ENCODE peak calls at places on chromosomes 6 and 20, in five cellular contexts. G is endothelial cell of umbilical vein, X is A549, U is HepG2, H is K562. F is an unnamed sample.

GRCh38 chr6:54076159-54076789 is 35.0 kb upstream of the MLIP start:
- DNase-seq in G (no peak), X (no peak), U (no peak), H (no peak), F (no peak)

GRCh38 chr6:4280721-4281120 is 145.3 kb upstream of the ECI2 start:
- DNase-seq in G (peak; percentile 76), X (peak; percentile 47), U (no peak), H (no peak), F (no peak)

GRCh38 chr20:44584103-44584690 is 1.8 kb downstream of the PKIG start:
- DNase-seq in G (no peak), X (no peak), U (no peak), H (no peak), F (no peak)

GRCh38 chr20:17026346-17026745 is 200.5 kb upstream of the PCSK2 start:
- DNase-seq in G (no peak), X (no peak), U (no peak), H (no peak), F (no peak)

GRCh38 chr20:19936801-19937583 is 80.2 kb upstream of the NAA20 start:
- DNase-seq in G (peak; percentile 80), X (no peak), U (no peak), H (no peak), F (peak; percentile 60)

GRCh38 chr6:170108890-170109587 is 181.8 kb downstream of the DLL1 start:
- DNase-seq in G (no peak), X (no peak), U (no peak), H (no peak), F (no peak)

GRCh38 chr6:144217264-144217663 is 66.9 kb downstream of the STX11 start:
- DNase-seq in G (peak; percentile 11), X (no peak), U (peak; percentile 30), H (no peak), F (peak; percentile 21)

GRCh38 chr20:31719644-31720485 is 2.8 kb downstream of the BCL2L1 start:
- DNase-seq in G (no peak), X (peak; percentile 72), U (peak; percentile 99), H (no peak), F (no peak)

GRCh38 chr6:75285156-75285639 is 606 bp upstream of the TMEM30A start:
- DNase-seq in G (no peak), X (no peak), U (no peak), H (peak; percentile 11), F (peak; percentile 56)

GRCh38 chr6:154474636-154475428 is 35.7 kb downstream of the CNKSR3 start:
- DNase-seq in G (peak; percentile 65), X (no peak), U (no peak), H (no peak), F (no peak)

DNA sequence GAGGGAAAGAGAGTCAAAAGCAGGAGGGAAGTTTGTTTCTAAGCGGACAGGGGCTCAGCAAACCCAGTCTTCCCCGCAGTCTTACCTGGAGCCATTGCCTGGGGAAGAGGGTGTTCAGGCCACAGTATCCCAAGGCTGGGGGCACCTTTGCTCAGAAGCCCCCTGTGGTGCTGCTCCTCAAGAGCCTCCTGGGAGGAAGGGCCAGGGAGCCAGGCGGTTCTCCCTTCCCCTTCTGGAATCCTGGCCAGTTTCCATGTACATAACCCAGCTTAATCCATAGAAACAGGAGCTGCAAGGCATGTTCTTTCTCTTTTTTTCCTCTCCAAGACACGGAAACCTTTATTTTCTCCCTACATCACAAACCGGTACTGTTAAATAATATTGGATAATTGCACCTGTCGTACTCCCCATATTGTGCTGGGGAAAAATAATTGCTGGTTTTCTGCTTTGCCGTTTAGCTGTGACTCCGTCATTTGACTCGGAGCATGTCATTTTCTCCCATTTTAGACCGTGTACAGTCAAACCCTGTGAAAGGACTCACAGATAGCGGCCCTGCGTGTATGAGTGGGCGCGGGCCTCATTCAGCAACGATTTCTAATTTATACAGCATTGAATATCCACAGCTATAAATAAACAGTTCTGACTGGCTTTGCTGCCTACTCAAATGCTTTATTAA is 67.5 kb downstream of the ADTRP start:
- DNase-seq in G (no peak), X (no peak), U (no peak), H (no peak), F (no peak)
- TF ChIP-seq MYC in G (no peak), X (no peak), U (no peak), H (no peak), F (no peak)

DNA sequence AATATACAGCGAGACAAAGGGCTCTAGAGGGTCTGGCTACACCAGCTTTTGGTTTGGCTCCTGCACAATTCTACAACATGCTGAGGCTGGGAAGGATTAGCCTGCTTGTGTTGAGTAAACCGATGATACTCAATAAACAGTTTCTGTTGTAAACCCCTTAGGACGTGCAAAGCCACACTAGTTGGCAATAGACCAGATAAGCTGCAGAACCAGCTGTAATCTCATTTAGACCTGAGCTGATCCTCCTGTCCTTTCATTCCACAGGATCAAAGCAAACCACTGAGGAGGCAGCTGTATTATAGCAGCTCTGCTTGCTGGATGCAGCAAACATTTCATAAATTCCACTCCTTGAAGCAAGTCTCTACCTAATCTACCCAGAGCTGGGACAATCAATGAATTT is 79.7 kb downstream of the MMS22L start:
- DNase-seq in G (no peak), X (no peak), U (no peak), H (no peak), F (no peak)
- TF ChIP-seq MAX in G (no peak), X (no peak), U (no peak), H (no peak), F (no peak)

GRCh38 chr6:404685-405423 is 13.3 kb downstream of the IRF4 start:
- DNase-seq in G (no peak), X (no peak), U (no peak), H (no peak), F (no peak)

GRCh38 chr6:401994-402640 is 10.6 kb downstream of the IRF4 start:
- DNase-seq in G (no peak), X (no peak), U (no peak), H (no peak), F (no peak)

GRCh38 chr6:402901-403658 is 11.5 kb downstream of the IRF4 start:
- DNase-seq in G (no peak), X (no peak), U (no peak), H (no peak), F (no peak)

GRCh38 chr6:401239-401993 is 9.9 kb downstream of the IRF4 start:
- DNase-seq in G (no peak), X (no peak), U (no peak), H (no peak), F (no peak)

DNA sequence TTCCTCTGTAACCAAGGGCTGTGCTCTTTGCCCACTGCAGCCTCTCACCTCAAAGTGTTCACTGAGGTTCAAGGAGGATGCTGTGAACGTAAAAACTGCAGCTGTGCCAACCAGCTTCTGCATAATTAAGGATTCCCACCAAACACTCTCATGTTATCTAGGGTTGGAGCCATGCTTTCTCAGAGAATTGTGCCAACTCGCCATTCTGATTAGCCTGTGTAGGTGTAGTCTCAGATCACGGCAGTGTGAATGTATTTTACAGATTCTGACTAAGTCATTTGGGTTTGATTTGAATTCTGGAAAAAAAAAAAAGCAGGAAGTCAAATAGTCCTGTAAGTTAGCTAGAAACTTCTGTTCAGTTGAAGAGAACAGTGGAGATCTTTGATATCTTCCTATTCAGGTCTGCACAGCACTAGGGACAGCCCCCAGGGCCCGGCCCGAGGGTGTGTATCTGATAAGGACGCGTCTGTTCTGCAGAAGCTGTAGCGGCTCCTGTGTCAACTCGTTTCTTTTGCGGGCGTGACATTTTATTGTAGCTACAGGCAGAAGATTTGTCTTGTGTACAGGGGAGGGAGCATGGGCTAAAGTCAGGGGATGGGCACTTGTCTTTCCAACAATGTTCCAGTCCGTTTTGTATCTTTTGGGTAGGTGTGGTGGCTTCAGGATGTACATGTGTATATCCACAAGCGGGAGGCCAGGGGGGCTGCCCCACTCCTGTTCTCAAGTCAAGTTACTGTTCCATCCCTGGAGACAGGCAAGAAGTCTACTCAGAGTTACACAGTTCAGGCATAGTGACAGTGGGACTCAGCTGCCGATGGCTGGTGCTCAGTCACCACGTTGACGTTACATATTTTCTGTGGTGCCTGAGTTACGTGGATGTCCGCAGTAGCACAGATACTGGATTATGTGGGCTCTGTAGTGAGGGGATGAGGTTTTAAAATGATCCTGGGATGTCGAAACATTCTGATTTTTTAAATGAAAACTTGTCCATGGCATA is 12.4 kb downstream of the IRF4 start:
- DNase-seq in G (no peak), X (no peak), U (no peak), H (no peak), F (no peak)
- TF ChIP-seq MYC in G (no peak), X (no peak), U (no peak), H (no peak), F (no peak)

DNA sequence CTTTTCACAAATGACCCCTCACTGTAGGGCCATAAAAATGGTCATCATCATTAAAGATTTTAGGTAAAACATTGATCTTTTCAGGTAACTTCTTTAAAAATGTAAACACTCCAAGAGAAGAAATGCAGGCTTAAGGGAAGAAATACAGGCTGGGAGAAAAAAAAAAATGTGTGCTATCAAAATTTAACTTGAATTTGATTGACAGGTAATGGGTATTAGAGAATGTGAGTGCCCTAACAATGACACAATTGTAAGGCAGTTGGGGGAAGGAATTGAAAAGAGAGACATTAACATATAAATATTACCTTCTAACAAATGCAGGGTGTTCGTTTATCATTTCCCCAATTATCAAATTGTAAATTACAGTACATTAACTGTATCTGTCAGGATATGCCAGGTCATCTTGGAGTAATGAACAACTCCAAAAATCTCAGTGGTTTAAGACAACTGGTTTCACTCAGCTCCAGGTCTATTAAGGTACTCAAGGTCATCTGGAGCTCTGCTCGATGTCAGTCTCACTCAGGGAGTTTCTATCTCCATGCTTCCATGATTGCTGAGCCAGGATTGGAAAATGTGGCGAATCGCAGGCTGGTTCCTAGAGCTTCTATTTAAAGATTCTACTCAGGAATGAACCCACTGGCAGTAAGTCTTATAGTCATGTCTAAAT is 55.7 kb downstream of the FRK start:
- DNase-seq in G (no peak), X (no peak), U (no peak), H (no peak), F (no peak)
- TF ChIP-seq MAX in G (no peak), X (no peak), U (no peak), H (no peak), F (no peak)

GRCh38 chr6:119148825-119149525 is 70.5 kb upstream of the FAM184A start:
- DNase-seq in G (no peak), X (no peak), U (no peak), H (no peak), F (no peak)
- TF ChIP-seq MYC in G (no peak), X (no peak), U (no peak), H (no peak), F (no peak)

GRCh38 chr6:140992678-140993077 is 1140.0 kb upstream of the GJE1 start:
- DNase-seq in G (no peak), X (no peak), U (no peak), H (no peak), F (no peak)

GRCh38 chr6:140985679-140986275 is 1146.9 kb upstream of the GJE1 start:
- DNase-seq in G (no peak), X (no peak), U (no peak), H (no peak), F (peak; percentile 7)

GRCh38 chr6:140993515-140993914 is 1139.2 kb upstream of the GJE1 start:
- DNase-seq in G (no peak), X (no peak), U (no peak), H (no peak), F (no peak)

GRCh38 chr6:140987364-140988135 is 1145.2 kb upstream of the GJE1 start:
- DNase-seq in G (no peak), X (no peak), U (no peak), H (no peak), F (no peak)

GRCh38 chr6:140988780-140989179 is 1143.9 kb upstream of the GJE1 start:
- DNase-seq in G (peak; percentile 16), X (no peak), U (no peak), H (no peak), F (no peak)
- TF ChIP-seq MAX in G (no peak), X (no peak), U (no peak), H (no peak), F (no peak)

GRCh38 chr20:58759947-58760346 is 67.3 kb downstream of the NPEPL1 start:
- DNase-seq in G (no peak), X (no peak), U (no peak), H (no peak), F (no peak)
- TF ChIP-seq MYC in G (no peak), X (no peak), U (no peak), H (no peak), F (no peak)

GRCh38 chr20:6295026-6295425 is 172.2 kb upstream of the FERMT1 start:
- DNase-seq in G (no peak), X (no peak), U (no peak), H (no peak), F (no peak)
- TF ChIP-seq MAX in G (no peak), X (no peak), U (no peak), H (no peak), F (no peak)